ENCODE peak calls at places on chromosomes 4 and X, in four cellular contexts. One of them, this sample, is unnamed.

GRCh38 chr4:147284935-147285334 is 196.0 kb upstream of the EDNRA start:
- DNase-seq in GM12878: no peak
- DNase-seq in HepG2: no peak
- DNase-seq in K562: no peak
- DNase-seq in this sample: no peak

GRCh38 chr4:183571350-183572076 is 66.7 kb downstream of the ING2 start:
- DNase-seq in GM12878: no peak
- DNase-seq in HepG2: peak; percentile 72
- DNase-seq in K562: peak; percentile 37
- DNase-seq in this sample: no peak

GRCh38 chrX:21529771-21530170 is 128.4 kb downstream of the KLHL34 start:
- DNase-seq in GM12878: no peak
- DNase-seq in HepG2: no peak
- DNase-seq in K562: no peak
- DNase-seq in this sample: no peak

GRCh38 chrX:108257556-108257955 is 166.0 kb downstream of the ATG4A start:
- DNase-seq in GM12878: no peak
- DNase-seq in HepG2: no peak
- DNase-seq in K562: no peak
- DNase-seq in this sample: no peak

GRCh38 chr4:3437582-3437936 is 4.2 kb upstream of the HGFAC start:
- DNase-seq in GM12878: no peak
- DNase-seq in HepG2: no peak
- DNase-seq in K562: no peak
- DNase-seq in this sample: no peak

GRCh38 chr4:107896158-107896645 is 35.1 kb upstream of the CYP2U1 start:
- DNase-seq in GM12878: no peak
- DNase-seq in HepG2: peak; percentile 36
- DNase-seq in K562: no peak
- DNase-seq in this sample: no peak

GRCh38 chrX:45295587-45295986 is 94.9 kb upstream of the DIPK2B start:
- DNase-seq in GM12878: no peak
- DNase-seq in HepG2: peak; percentile 35
- DNase-seq in K562: no peak
- DNase-seq in this sample: peak; percentile 47

GRCh38 chr4:98448923-98449322 is 187.7 kb downstream of the RAP1GDS1 start:
- DNase-seq in GM12878: no peak
- DNase-seq in HepG2: no peak
- DNase-seq in K562: no peak
- DNase-seq in this sample: no peak

GRCh38 chrX:129613596-129613995 is 41.2 kb downstream of the APLN start:
- DNase-seq in GM12878: no peak
- DNase-seq in HepG2: no peak
- DNase-seq in K562: no peak
- DNase-seq in this sample: no peak

GRCh38 chr4:17578482-17578891 is 1.5 kb downstream of the LAP3 start:
- DNase-seq in GM12878: peak; percentile 34
- DNase-seq in HepG2: no peak
- DNase-seq in K562: no peak
- DNase-seq in this sample: no peak

GRCh38 chr4:87853108-87853507 is 20.3 kb downstream of the MEPE start:
- DNase-seq in GM12878: no peak
- DNase-seq in HepG2: peak; percentile 60
- DNase-seq in K562: peak; percentile 19
- DNase-seq in this sample: peak; percentile 19

GRCh38 chr4:65653740-65654361 is 16.4 kb downstream of the EPHA5 start:
- DNase-seq in GM12878: no peak
- DNase-seq in HepG2: no peak
- DNase-seq in K562: no peak
- DNase-seq in this sample: no peak

GRCh38 chr4:73705721-73706120 is 34.6 kb upstream of the CXCL8 start:
- DNase-seq in GM12878: no peak
- DNase-seq in HepG2: no peak
- DNase-seq in K562: no peak
- DNase-seq in this sample: no peak

GRCh38 chr4:153497988-153498967 is 32.1 kb downstream of the TMEM131L start:
- DNase-seq in GM12878: peak; percentile 72
- DNase-seq in HepG2: no peak
- DNase-seq in K562: no peak
- DNase-seq in this sample: no peak

GRCh38 chr4:10893417-10893816 is 208.8 kb upstream of the CLNK start:
- DNase-seq in GM12878: peak; percentile 7
- DNase-seq in HepG2: no peak
- DNase-seq in K562: no peak
- DNase-seq in this sample: no peak

GRCh38 chr4:102316585-102316984 is 28.7 kb downstream of the SLC39A8 start:
- DNase-seq in GM12878: no peak
- DNase-seq in HepG2: no peak
- DNase-seq in K562: no peak
- DNase-seq in this sample: no peak

DNA sequence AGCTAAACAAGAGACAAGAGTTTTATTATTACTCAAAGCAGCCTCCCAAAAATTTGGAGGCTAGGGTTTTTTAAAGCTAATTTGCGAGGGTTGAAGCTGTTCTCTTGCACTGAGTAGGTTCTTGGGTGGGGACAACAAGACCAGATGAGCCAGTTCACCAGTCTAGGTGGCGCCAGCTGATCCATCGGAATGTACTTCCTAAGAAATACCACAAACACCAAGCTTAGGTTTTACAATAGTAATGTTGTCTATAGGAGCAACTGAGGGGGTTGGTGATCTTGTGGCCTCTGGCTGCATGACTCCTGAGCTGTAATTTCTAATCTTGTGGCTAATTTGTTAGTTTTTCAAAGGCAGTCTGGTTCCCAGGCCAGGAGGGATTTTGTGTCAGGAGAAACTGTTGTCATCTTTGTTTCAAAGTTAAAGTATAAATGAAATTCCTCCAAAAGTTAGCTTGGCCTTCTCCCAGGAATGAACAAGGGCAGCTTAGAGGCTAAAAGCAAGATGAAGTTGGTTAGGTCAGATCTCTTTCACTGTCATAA is 130.6 kb downstream of the SLC7A11 start:
- DNase-seq in GM12878: no peak
- DNase-seq in HepG2: peak; percentile 59
- DNase-seq in K562: no peak
- DNase-seq in this sample: no peak
- TF ChIP-seq BHLHE40 in GM12878: no peak
- TF ChIP-seq BHLHE40 in HepG2: no peak
- TF ChIP-seq BHLHE40 in K562: no peak
- TF ChIP-seq BHLHE40 in this sample: no peak

GRCh38 chr4:75514949-75515612 is 808 bp downstream of the THAP6 start:
- DNase-seq in GM12878: peak; percentile 32
- DNase-seq in HepG2: no peak
- DNase-seq in K562: peak; percentile 25
- DNase-seq in this sample: no peak
- TF ChIP-seq SP1 in GM12878: no peak
- TF ChIP-seq SP1 in HepG2: no peak
- TF ChIP-seq SP1 in K562: no peak
- TF ChIP-seq SP1 in this sample: no peak

GRCh38 chr4:122992111-122992510 is 69.7 kb upstream of the NUDT6 start:
- DNase-seq in GM12878: no peak
- DNase-seq in HepG2: no peak
- DNase-seq in K562: no peak
- DNase-seq in this sample: no peak
- TF ChIP-seq FOXM1 in GM12878: no peak
- TF ChIP-seq FOXM1 in HepG2: no peak
- TF ChIP-seq FOXM1 in K562: no peak
- TF ChIP-seq FOXM1 in this sample: no peak

GRCh38 chrX:572490-573124 is 58.0 kb upstream of the SHOX start:
- DNase-seq in GM12878: no peak
- DNase-seq in HepG2: no peak
- DNase-seq in K562: no peak
- DNase-seq in this sample: no peak
- TF ChIP-seq BHLHE40 in GM12878: no peak
- TF ChIP-seq BHLHE40 in HepG2: no peak
- TF ChIP-seq BHLHE40 in K562: no peak
- TF ChIP-seq BHLHE40 in this sample: no peak

GRCh38 chr4:78591404-78591803 is 39.8 kb downstream of the ANXA3 start:
- DNase-seq in GM12878: no peak
- DNase-seq in HepG2: no peak
- DNase-seq in K562: no peak
- DNase-seq in this sample: no peak

GRCh38 chr4:78588894-78589545 is 37.5 kb downstream of the ANXA3 start:
- DNase-seq in GM12878: no peak
- DNase-seq in HepG2: no peak
- DNase-seq in K562: no peak
- DNase-seq in this sample: no peak

GRCh38 chr4:78596111-78596742 is 44.7 kb downstream of the ANXA3 start:
- DNase-seq in GM12878: no peak
- DNase-seq in HepG2: no peak
- DNase-seq in K562: no peak
- DNase-seq in this sample: no peak

DNA sequence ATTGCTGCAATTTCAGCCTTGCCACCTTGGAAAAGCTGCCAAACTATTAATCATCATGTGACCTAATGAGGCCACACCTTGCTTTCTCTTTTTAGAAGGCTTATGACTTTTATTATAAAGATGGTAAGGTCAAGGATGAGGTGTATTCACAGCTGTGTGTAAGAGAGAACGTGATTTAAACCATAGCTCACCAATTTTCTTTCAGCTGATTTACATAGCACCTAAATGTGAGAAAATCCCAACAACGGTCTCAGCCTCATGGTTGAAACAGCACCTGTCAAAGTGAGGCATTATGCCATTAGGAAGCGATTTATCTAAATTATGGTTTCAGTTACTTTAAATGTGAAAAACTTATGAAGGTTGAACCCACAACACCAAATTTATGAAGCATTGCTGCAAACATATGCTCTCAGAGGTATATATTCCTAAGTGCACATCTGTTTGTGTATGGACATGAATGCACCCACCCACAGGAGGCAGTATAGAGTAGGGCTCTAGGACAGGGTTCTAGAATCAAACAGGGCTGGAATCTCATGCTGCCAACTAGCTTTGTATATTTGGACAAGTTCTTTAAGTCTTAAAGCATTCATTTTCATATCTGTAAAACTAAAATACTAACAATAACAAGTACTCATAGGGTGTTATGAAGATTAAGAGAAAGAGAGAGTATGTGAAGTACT is 40.7 kb downstream of the ANXA3 start:
- DNase-seq in GM12878: no peak
- DNase-seq in HepG2: no peak
- DNase-seq in K562: peak; percentile 75
- DNase-seq in this sample: peak; percentile 30
- TF ChIP-seq SP1 in GM12878: no peak
- TF ChIP-seq SP1 in HepG2: no peak
- TF ChIP-seq SP1 in K562: no peak
- TF ChIP-seq SP1 in this sample: no peak

GRCh38 chr4:34193451-34194154 is 2050.7 kb downstream of the ARAP2 start:
- DNase-seq in GM12878: no peak
- DNase-seq in HepG2: no peak
- DNase-seq in K562: no peak
- DNase-seq in this sample: no peak
- TF ChIP-seq FOXM1 in GM12878: no peak
- TF ChIP-seq FOXM1 in HepG2: no peak
- TF ChIP-seq FOXM1 in K562: no peak
- TF ChIP-seq FOXM1 in this sample: no peak

DNA sequence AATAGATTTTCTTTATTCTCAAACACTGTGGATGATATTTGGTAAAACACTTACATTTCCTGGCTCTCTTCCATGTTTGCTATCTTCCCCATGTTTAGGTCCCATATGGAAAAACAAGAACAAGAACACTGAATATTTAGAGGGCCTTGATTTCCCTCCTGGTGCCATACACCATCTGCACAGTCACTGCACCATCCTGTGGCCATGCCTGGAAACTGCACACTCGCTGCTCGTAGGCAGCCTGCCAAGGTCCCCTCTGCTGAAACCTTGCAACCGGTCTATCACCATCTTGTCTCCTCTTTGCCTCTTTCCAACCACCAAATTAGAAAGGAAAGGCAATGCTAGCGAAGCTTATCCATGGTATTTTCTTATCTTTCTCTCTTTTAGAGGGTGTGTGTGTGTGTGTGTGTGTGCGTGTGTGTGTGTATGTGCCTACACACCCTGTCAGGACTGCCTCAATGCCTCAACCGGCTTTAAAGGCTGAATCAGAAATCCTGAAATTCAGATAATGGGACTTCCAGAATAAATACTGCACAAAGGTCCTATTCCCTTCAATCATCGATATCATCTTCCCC is 124.2 kb upstream of the MBNL3 start:
- DNase-seq in GM12878: no peak
- DNase-seq in HepG2: no peak
- DNase-seq in K562: peak; percentile 23
- DNase-seq in this sample: peak; percentile 63
- TF ChIP-seq BHLHE40 in GM12878: no peak
- TF ChIP-seq BHLHE40 in HepG2: no peak
- TF ChIP-seq BHLHE40 in K562: no peak
- TF ChIP-seq BHLHE40 in this sample: no peak

DNA sequence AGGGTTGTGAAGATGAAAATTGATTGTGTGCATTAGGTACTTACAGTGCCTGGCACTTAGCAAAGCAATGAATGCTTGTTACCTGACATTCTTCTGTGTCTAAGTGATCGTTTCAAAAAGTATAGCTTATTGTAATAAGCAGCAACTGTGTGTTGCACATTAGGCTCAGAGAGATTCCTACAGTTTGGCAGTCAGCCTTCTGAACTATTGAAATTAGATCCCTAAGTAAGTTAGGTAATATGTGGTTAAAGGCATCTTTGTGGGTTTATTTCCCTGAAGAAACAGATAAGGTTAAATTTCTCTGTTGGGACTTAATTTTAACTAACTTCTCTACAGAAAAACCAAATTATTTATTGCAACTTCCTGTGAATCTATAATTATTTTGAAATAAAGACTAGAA is 93.4 kb downstream of the REPS2 start:
- DNase-seq in GM12878: no peak
- DNase-seq in HepG2: no peak
- DNase-seq in K562: no peak
- DNase-seq in this sample: no peak
- TF ChIP-seq SP1 in GM12878: no peak
- TF ChIP-seq SP1 in HepG2: no peak
- TF ChIP-seq SP1 in K562: no peak
- TF ChIP-seq SP1 in this sample: no peak

DNA sequence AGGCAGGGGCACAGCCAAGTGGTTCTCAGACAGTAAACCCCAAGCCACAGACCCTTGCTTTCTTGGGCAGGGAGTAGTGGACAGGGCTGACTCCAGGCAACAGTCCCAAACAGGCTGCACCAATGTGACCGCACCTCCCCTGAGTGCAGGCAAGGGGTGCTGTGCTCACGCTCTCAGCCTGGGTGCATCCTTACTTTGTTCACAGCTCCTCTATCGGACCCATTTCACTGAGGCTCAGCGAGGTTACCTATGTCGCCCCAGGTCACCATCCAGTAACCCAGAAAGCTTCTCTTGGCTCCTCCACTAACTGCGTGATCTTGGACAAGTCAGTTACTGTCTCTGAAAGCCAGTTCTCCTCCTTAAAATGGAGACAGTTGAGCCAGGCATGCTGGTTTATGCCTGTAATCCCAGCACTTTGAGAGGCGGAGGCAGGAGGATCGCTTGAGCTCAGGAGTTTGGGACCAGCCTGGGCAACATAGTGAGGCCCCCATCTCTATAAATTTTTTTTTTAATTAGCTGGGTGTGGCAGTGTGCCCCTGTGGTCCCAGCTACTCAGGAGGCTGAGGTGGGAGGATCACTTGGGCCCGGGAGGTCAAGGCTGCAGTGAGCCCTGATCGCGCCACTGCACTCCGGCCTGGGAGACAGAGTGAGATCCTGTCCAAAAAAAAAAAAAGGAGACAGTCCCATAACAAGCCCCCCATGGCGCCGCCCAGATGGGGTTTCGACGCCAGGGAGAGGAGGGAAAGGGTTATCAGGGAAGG is 823 bp upstream of the MAN2B2 start:
- DNase-seq in GM12878: no peak
- DNase-seq in HepG2: no peak
- DNase-seq in K562: peak; percentile 37
- DNase-seq in this sample: no peak
- TF ChIP-seq FOXM1 in GM12878: no peak
- TF ChIP-seq FOXM1 in HepG2: no peak
- TF ChIP-seq FOXM1 in K562: no peak
- TF ChIP-seq FOXM1 in this sample: no peak